ENCODE peak calls at places on chromosomes 1 and 21, in five cellular contexts. I, M, B, G and L are unnamed samples.

GRCh38 chr1:9782116-9782751 is 41.5 kb downstream of the CLSTN1 start:
- DNase-seq in I (no peak), M (no peak), B (no peak), G (no peak), L (no peak)

GRCh38 chr1:204725821-204726448 is 40.4 kb upstream of the LRRN2 start:
- DNase-seq in I (no peak), M (no peak), B (no peak), G (no peak), L (no peak)

GRCh38 chr1:217090073-217090911 is 367.1 kb upstream of the ESRRG start:
- DNase-seq in I (no peak), M (no peak), B (no peak), G (no peak), L (no peak)

GRCh38 chr1:46137901-46138300 is 5.5 kb upstream of the PIK3R3 start:
- DNase-seq in I (no peak), M (no peak), B (no peak), G (no peak), L (no peak)

GRCh38 chr1:154453577-154454352 is 48.3 kb upstream of the TDRD10 start:
- DNase-seq in I (no peak), M (no peak), B (no peak), G (no peak), L (no peak)

GRCh38 chr1:176046926-176047325 is 160.2 kb downstream of the COP1 start:
- DNase-seq in I (no peak), M (no peak), B (no peak), G (no peak), L (no peak)

GRCh38 chr1:2438038-2438437 is 25.7 kb upstream of the PEX10 start:
- DNase-seq in I (no peak), M (no peak), B (no peak), G (no peak), L (no peak)

GRCh38 chr1:212236664-212237220 is 48.5 kb upstream of the PPP2R5A start:
- DNase-seq in I (no peak), M (no peak), B (no peak), G (no peak), L (no peak)

GRCh38 chr1:59242345-59242744 is 54.5 kb upstream of the FGGY start:
- DNase-seq in I (no peak), M (no peak), B (no peak), G (no peak), L (no peak)

GRCh38 chr1:61742620-61743431 is 546 bp downstream of the PATJ start:
- DNase-seq in I (peak), M (peak), B (peak), G (no peak), L (peak)

GRCh38 chr1:206455320-206455680 is 15.0 kb upstream of the IKBKE start:
- DNase-seq in I (no peak), M (no peak), B (no peak), G (no peak), L (no peak)

GRCh38 chr1:59520759-59521442 is 224.0 kb downstream of the FGGY start:
- DNase-seq in I (no peak), M (no peak), B (no peak), G (peak), L (no peak)

GRCh38 chr1:67619080-67619479 is 65.9 kb upstream of the GADD45A start:
- DNase-seq in I (no peak), M (no peak), B (no peak), G (no peak), L (no peak)

GRCh38 chr1:185998391-185998790 is 264.2 kb downstream of the HMCN1 start:
- DNase-seq in I (peak), M (no peak), B (no peak), G (no peak), L (no peak)

GRCh38 chr1:96144636-96145035 is 576.9 kb upstream of the PTBP2 start:
- DNase-seq in I (no peak), M (no peak), B (no peak), G (no peak), L (no peak)

GRCh38 chr1:26158271-26159112 is at the start of gene FAM110D:
- DNase-seq in I (no peak), M (no peak), B (no peak), G (no peak), L (no peak)

GRCh38 chr1:119670898-119671297 is 22.8 kb upstream of the ZNF697 start:
- DNase-seq in I (no peak), M (no peak), B (no peak), G (no peak), L (no peak)

GRCh38 chr21:42027804-42028753 is 17.9 kb upstream of the ZBTB21 start:
- DNase-seq in I (no peak), M (no peak), B (peak), G (no peak), L (no peak)

GRCh38 chr1:229102741-229103480 is 168.0 kb upstream of the RAB4A start:
- DNase-seq in I (no peak), M (no peak), B (no peak), G (no peak), L (no peak)

GRCh38 chr1:207032528-207033017 is at the start of gene C1orf116:
- DNase-seq in I (peak), M (no peak), B (peak), G (no peak), L (no peak)

GRCh38 chr1:224929335-224930237 is at the start of gene DNAH14:
- DNase-seq in I (peak), M (peak), B (peak), G (no peak), L (peak)

GRCh38 chr1:163826500-163826899 is 504.7 kb downstream of the NUF2 start:
- DNase-seq in I (no peak), M (no peak), B (no peak), G (no peak), L (no peak)

GRCh38 chr21:32921632-32922230 is 104.0 kb upstream of the OLIG2 start:
- DNase-seq in I (peak), M (peak), B (peak), G (no peak), L (peak)

GRCh38 chr1:57467825-57468224 is 44.0 kb upstream of the DAB1 start:
- DNase-seq in I (no peak), M (no peak), B (no peak), G (no peak), L (no peak)

GRCh38 chr1:59409986-59410385 is 113.1 kb downstream of the FGGY start:
- DNase-seq in I (no peak), M (no peak), B (no peak), G (no peak), L (no peak)

GRCh38 chr1:201539561-201540404 is 856 bp downstream of the NAV1 start:
- DNase-seq in I (no peak), M (peak), B (peak), G (no peak), L (peak)

GRCh38 chr1:154992721-154993571 is 440 bp upstream of the LENEP start:
- DNase-seq in I (peak), M (no peak), B (peak), G (no peak), L (no peak)

GRCh38 chr1:177872563-177872900 is 97.3 kb downstream of the SEC16B start:
- DNase-seq in I (no peak), M (no peak), B (no peak), G (no peak), L (no peak)

DNA sequence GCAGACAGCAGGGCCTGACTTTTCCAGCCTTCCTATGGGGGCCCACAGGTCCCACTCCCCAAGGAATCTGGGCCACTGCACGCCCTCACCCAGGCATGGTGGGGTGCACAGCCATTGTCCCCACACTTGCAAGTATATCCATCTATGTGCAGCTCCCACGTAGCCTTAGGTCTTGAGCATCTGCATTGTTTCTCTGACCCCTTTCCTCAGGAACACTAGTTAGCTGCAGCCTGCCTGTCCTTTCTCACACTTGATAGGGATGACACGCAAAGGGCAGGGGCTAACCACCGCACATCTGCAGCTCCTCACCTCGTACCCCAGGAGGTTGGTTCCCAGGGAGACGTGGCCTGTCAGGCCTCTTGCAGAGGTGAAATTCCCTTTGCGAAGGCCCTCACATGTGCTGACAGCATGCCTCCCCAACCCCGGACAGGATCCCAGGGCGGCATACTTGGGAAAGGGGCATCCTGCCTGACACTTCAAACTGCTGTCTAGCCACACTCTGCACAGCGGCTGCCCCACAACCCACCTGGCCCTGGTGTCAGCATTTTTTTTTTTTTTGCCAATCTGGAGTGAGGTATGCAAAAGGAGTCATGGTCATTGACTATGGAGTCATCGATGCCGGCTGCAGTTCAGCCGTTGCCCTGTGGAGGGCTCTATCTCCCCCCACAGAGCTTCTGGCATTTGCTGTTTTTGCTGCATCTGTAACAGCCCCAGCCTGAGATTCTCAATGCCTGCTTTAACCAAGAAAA is 5.0 kb downstream of the JMJD4 start:
- DNase-seq in I (peak), M (no peak), B (peak), G (no peak), L (peak)
- TF ChIP-seq CTCF in I (peak), M (peak), B (peak), G (peak), L (peak)

GRCh38 chr1:218475275-218475674 is 130.1 kb downstream of the TGFB2 start:
- DNase-seq in I (no peak), M (no peak), B (no peak), G (no peak), L (no peak)
- TF ChIP-seq CTCF in I (no peak), M (no peak), B (no peak), G (no peak), L (no peak)

DNA sequence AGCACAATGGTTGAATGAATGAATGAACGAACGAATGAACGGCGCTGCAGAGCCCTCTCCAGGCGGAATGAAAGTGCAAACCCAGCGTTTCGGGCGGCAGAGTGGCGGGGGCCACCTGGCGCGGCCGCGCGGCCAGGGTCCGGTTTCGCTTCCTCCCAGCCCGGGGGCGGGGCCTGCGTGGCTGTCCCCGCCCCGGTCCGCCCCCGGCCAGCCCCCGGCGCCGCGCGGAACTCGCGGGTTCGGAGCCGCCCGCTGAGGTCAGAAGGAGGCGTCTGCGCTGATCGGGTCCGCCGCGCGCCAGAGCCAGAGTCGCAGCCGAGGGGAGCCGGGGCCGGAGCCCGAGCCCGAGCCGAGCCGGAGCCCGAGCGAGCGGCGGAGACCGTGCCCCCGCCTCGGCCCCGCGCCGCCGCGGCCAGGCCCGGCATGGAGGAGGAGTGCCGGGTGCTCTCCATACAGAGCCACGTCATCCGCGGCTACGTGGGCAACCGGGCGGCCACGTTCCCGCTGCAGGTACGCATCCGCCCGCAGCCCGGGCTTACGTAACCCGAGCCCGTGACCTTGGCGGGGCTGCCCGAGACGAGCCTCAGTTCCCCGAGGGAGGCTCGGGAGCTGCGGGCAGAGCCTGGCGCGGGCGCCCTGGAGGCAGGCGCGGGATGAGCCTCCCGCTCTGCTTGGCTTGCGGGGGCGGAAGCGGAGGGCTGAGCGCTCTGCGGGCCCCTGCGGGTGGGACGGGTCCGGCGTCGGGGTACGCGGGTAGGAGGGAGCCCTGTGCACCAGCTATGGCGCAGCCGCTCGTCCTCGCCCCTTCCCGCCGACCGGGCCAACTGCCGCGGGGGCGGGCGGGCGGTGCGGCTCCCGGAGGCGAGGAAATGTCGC is at the start of gene PDXK:
- DNase-seq in I (peak), M (peak), B (peak), G (no peak), L (peak)
- TF ChIP-seq CTCF in I (no peak), M (no peak), B (no peak), G (no peak), L (no peak)

DNA sequence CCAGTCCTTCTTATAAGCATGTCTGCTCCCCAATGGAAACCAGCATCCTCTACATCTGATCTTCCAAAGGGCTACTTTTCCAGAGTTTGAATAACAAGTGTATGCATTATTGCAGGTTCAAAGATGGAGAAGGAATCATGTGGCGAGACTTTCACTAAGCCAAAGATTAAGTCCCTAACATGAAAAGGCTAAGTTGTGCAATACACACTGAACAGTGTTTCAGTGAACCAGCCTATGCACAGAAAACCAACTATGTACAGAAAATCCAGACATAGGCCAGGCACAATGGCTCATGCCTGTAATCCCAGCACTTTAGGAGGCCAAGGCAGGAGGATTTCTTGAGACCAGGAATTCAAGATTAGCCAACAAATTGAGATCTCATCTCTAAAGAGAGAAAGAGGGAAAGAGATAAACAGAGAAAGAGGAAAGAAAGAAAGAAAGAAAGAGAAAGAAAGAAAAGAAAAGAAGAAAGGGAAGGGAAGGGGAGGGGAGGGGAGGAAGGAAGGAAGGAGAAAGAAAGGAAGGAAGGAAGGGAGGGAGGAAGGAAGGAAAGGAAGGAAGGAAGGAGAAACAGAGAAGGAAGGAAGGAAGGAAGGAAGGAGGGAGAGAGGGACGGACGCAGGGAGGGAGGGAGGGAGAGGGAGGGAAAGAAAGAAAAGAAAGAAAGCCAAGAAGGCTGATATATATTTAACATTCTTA is 181.7 kb downstream of the LTN1 start:
- DNase-seq in I (no peak), M (no peak), B (no peak), G (no peak), L (no peak)
- TF ChIP-seq CTCF in I (no peak), M (no peak), B (no peak), G (no peak), L (no peak)

GRCh38 chr1:56416385-56416972 is 162.9 kb downstream of the PLPP3 start:
- DNase-seq in I (no peak), M (no peak), B (no peak), G (no peak), L (no peak)
- TF ChIP-seq CTCF in I (no peak), M (no peak), B (peak), G (no peak), L (peak)